ENCODE peak calls at places on chromosome 1, in six cellular contexts. One of them, this sample, is unnamed. For H3K4me1 and H3K9me3, the result is how much of the 10 kb centered on the place peaks cover.

GRCh38 chr1:2429780-2430591 is 17.6 kb upstream of the PEX10 start:
- DNase-seq in esophagus squamous epithelium: no peak
- DNase-seq in small intestine: no peak
- DNase-seq in psoas muscle: no peak
- DNase-seq in right lobe of liver: no peak
- DNase-seq in cardiac muscle cell: no peak
- DNase-seq in this sample: no peak

GRCh38 chr1:159408862-159409400 is 23.1 kb upstream of the OR10J4 start:
- DNase-seq in psoas muscle: no peak
- DNase-seq in right lobe of liver: no peak
- DNase-seq in esophagus squamous epithelium: no peak
- DNase-seq in cardiac muscle cell: no peak
- DNase-seq in small intestine: no peak
- DNase-seq in this sample: no peak

GRCh38 chr1:74502858-74503257 is 9.6 kb downstream of the LRRC53 start:
- DNase-seq in small intestine: no peak
- DNase-seq in cardiac muscle cell: no peak
- DNase-seq in right lobe of liver: no peak
- DNase-seq in psoas muscle: no peak
- DNase-seq in esophagus squamous epithelium: no peak
- DNase-seq in this sample: no peak

GRCh38 chr1:62286778-62287224 is 32.4 kb downstream of the KANK4 start:
- DNase-seq in esophagus squamous epithelium: no peak
- DNase-seq in psoas muscle: no peak
- DNase-seq in small intestine: peak
- DNase-seq in right lobe of liver: no peak
- DNase-seq in cardiac muscle cell: peak
- DNase-seq in this sample: no peak

GRCh38 chr1:159177273-159177907 is 6.0 kb downstream of the CADM3 start:
- DNase-seq in small intestine: peak
- DNase-seq in cardiac muscle cell: peak
- DNase-seq in psoas muscle: no peak
- DNase-seq in esophagus squamous epithelium: no peak
- DNase-seq in right lobe of liver: peak
- DNase-seq in this sample: no peak

GRCh38 chr1:101040666-101041065 is 15.1 kb upstream of the DPH5 start:
- DNase-seq in esophagus squamous epithelium: no peak
- DNase-seq in psoas muscle: no peak
- DNase-seq in right lobe of liver: no peak
- DNase-seq in cardiac muscle cell: no peak
- DNase-seq in small intestine: no peak
- DNase-seq in this sample: no peak

GRCh38 chr1:153932071-153932592 is 9.4 kb upstream of the GATAD2B start:
- DNase-seq in right lobe of liver: no peak
- DNase-seq in esophagus squamous epithelium: no peak
- DNase-seq in cardiac muscle cell: no peak
- DNase-seq in small intestine: no peak
- DNase-seq in psoas muscle: no peak
- DNase-seq in this sample: no peak

GRCh38 chr1:236465959-236466303 is 57.9 kb upstream of the LGALS8 start:
- DNase-seq in psoas muscle: no peak
- DNase-seq in right lobe of liver: no peak
- DNase-seq in small intestine: no peak
- DNase-seq in cardiac muscle cell: no peak
- DNase-seq in esophagus squamous epithelium: no peak
- DNase-seq in this sample: no peak

GRCh38 chr1:36349241-36349671 is 25.8 kb upstream of the EVA1B start:
- DNase-seq in small intestine: no peak
- DNase-seq in psoas muscle: peak
- DNase-seq in right lobe of liver: no peak
- DNase-seq in esophagus squamous epithelium: no peak
- DNase-seq in cardiac muscle cell: no peak
- DNase-seq in this sample: no peak

GRCh38 chr1:216662681-216663080 is 60.5 kb downstream of the ESRRG start:
- DNase-seq in psoas muscle: no peak
- DNase-seq in small intestine: no peak
- DNase-seq in right lobe of liver: no peak
- DNase-seq in cardiac muscle cell: no peak
- DNase-seq in esophagus squamous epithelium: no peak
- DNase-seq in this sample: no peak
- H3K4me1 ChIP-seq in psoas muscle: under half
- H3K4me1 ChIP-seq in small intestine: under half
- H3K4me1 ChIP-seq in right lobe of liver: under half
- H3K4me1 ChIP-seq in cardiac muscle cell: under half
- H3K4me1 ChIP-seq in esophagus squamous epithelium: under half
- H3K4me1 ChIP-seq in this sample: under half

GRCh38 chr1:71156633-71157032 is 75.8 kb upstream of the ZRANB2 start:
- DNase-seq in esophagus squamous epithelium: no peak
- DNase-seq in psoas muscle: no peak
- DNase-seq in right lobe of liver: no peak
- DNase-seq in small intestine: no peak
- DNase-seq in cardiac muscle cell: no peak
- DNase-seq in this sample: no peak
- H3K9me3 ChIP-seq in esophagus squamous epithelium: under half
- H3K9me3 ChIP-seq in psoas muscle: under half
- H3K9me3 ChIP-seq in right lobe of liver: under half
- H3K9me3 ChIP-seq in small intestine: under half
- H3K9me3 ChIP-seq in cardiac muscle cell: under half
- H3K9me3 ChIP-seq in this sample: under half

GRCh38 chr1:21344098-21344749 is 54.0 kb upstream of the ECE1 start:
- DNase-seq in small intestine: no peak
- DNase-seq in psoas muscle: no peak
- DNase-seq in right lobe of liver: no peak
- DNase-seq in cardiac muscle cell: no peak
- DNase-seq in esophagus squamous epithelium: no peak
- DNase-seq in this sample: no peak
- H3K4me1 ChIP-seq in small intestine: under half
- H3K4me1 ChIP-seq in psoas muscle: under half
- H3K4me1 ChIP-seq in right lobe of liver: under half
- H3K4me1 ChIP-seq in cardiac muscle cell: under half
- H3K4me1 ChIP-seq in esophagus squamous epithelium: half or more
- H3K4me1 ChIP-seq in this sample: under half

GRCh38 chr1:57026942-57027341 is 61.1 kb upstream of the C8B start:
- DNase-seq in psoas muscle: no peak
- DNase-seq in small intestine: no peak
- DNase-seq in right lobe of liver: peak
- DNase-seq in esophagus squamous epithelium: no peak
- DNase-seq in cardiac muscle cell: no peak
- DNase-seq in this sample: no peak
- H3K9me3 ChIP-seq in psoas muscle: under half
- H3K9me3 ChIP-seq in small intestine: under half
- H3K9me3 ChIP-seq in right lobe of liver: under half
- H3K9me3 ChIP-seq in esophagus squamous epithelium: under half
- H3K9me3 ChIP-seq in cardiac muscle cell: under half
- H3K9me3 ChIP-seq in this sample: under half

GRCh38 chr1:35016406-35016805 is 15.3 kb downstream of the ZMYM6 start:
- DNase-seq in cardiac muscle cell: no peak
- DNase-seq in psoas muscle: no peak
- DNase-seq in right lobe of liver: no peak
- DNase-seq in esophagus squamous epithelium: no peak
- DNase-seq in small intestine: no peak
- DNase-seq in this sample: no peak
- H3K4me1 ChIP-seq in cardiac muscle cell: under half
- H3K4me1 ChIP-seq in psoas muscle: under half
- H3K4me1 ChIP-seq in right lobe of liver: under half
- H3K4me1 ChIP-seq in esophagus squamous epithelium: under half
- H3K4me1 ChIP-seq in small intestine: under half
- H3K4me1 ChIP-seq in this sample: under half

GRCh38 chr1:4425892-4426291 is 228.5 kb upstream of the AJAP1 start:
- DNase-seq in small intestine: no peak
- DNase-seq in psoas muscle: no peak
- DNase-seq in esophagus squamous epithelium: no peak
- DNase-seq in right lobe of liver: no peak
- DNase-seq in cardiac muscle cell: no peak
- DNase-seq in this sample: no peak

GRCh38 chr1:4424766-4425165 is 229.6 kb upstream of the AJAP1 start:
- DNase-seq in psoas muscle: no peak
- DNase-seq in small intestine: no peak
- DNase-seq in right lobe of liver: no peak
- DNase-seq in esophagus squamous epithelium: no peak
- DNase-seq in cardiac muscle cell: no peak
- DNase-seq in this sample: no peak

GRCh38 chr1:4424254-4424653 is 230.2 kb upstream of the AJAP1 start:
- DNase-seq in cardiac muscle cell: no peak
- DNase-seq in right lobe of liver: no peak
- DNase-seq in psoas muscle: no peak
- DNase-seq in esophagus squamous epithelium: no peak
- DNase-seq in small intestine: no peak
- DNase-seq in this sample: no peak

DNA sequence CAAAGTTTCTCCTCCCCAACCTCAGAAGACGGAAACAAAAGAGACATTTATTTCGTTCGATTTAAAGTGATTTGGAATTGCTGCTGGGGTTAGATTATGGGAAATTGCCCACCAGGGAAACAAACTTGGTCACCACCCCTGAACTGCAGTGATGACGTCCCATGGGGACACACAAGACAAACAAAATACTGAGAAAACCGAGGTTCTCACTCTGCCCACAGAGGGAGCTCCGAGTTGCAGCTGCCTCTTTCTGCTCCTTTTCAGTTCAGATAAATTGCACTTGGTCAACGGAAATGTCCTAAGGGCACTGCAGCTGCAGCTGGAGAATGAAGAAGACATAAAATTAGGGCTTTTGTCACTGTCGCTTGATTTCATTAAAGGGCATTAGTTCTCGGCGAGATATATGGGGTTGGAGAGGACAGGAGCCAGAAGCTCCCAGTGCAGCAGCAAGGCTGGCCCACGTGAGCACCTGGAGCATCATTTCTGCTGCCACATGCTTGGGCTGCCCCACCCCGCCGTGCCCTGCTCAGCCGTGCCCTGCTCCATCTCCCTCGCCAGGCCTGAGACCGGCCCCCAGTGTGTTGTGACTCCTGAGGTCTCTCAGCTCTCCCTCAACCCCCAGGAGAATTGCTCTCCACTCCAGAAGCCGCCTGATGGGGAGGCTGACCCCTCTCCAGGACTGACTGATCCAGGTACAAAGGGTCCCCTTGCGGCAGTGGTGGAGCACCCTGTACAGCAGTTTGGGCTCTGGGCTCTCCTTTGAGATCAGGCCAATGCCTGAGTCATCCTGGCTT is 231.7 kb upstream of the AJAP1 start:
- DNase-seq in right lobe of liver: no peak
- DNase-seq in psoas muscle: no peak
- DNase-seq in small intestine: no peak
- DNase-seq in esophagus squamous epithelium: no peak
- DNase-seq in cardiac muscle cell: no peak
- DNase-seq in this sample: no peak
- H3K9me3 ChIP-seq in right lobe of liver: under half
- H3K9me3 ChIP-seq in psoas muscle: under half
- H3K9me3 ChIP-seq in small intestine: under half
- H3K9me3 ChIP-seq in esophagus squamous epithelium: under half
- H3K9me3 ChIP-seq in cardiac muscle cell: under half
- H3K9me3 ChIP-seq in this sample: under half

GRCh38 chr1:113935970-113936369 is 6.8 kb downstream of the HIPK1 start:
- DNase-seq in psoas muscle: no peak
- DNase-seq in esophagus squamous epithelium: no peak
- DNase-seq in small intestine: no peak
- DNase-seq in right lobe of liver: no peak
- DNase-seq in cardiac muscle cell: no peak
- DNase-seq in this sample: no peak

GRCh38 chr1:113937146-113937545 is 8.0 kb downstream of the HIPK1 start:
- DNase-seq in small intestine: no peak
- DNase-seq in cardiac muscle cell: no peak
- DNase-seq in right lobe of liver: no peak
- DNase-seq in esophagus squamous epithelium: no peak
- DNase-seq in psoas muscle: no peak
- DNase-seq in this sample: no peak

GRCh38 chr1:113934006-113934405 is 4.9 kb downstream of the HIPK1 start:
- DNase-seq in cardiac muscle cell: no peak
- DNase-seq in small intestine: no peak
- DNase-seq in right lobe of liver: no peak
- DNase-seq in esophagus squamous epithelium: no peak
- DNase-seq in psoas muscle: no peak
- DNase-seq in this sample: no peak

GRCh38 chr1:113935176-113935575 is 6.1 kb downstream of the HIPK1 start:
- DNase-seq in esophagus squamous epithelium: no peak
- DNase-seq in cardiac muscle cell: no peak
- DNase-seq in psoas muscle: no peak
- DNase-seq in right lobe of liver: no peak
- DNase-seq in small intestine: no peak
- DNase-seq in this sample: no peak

DNA sequence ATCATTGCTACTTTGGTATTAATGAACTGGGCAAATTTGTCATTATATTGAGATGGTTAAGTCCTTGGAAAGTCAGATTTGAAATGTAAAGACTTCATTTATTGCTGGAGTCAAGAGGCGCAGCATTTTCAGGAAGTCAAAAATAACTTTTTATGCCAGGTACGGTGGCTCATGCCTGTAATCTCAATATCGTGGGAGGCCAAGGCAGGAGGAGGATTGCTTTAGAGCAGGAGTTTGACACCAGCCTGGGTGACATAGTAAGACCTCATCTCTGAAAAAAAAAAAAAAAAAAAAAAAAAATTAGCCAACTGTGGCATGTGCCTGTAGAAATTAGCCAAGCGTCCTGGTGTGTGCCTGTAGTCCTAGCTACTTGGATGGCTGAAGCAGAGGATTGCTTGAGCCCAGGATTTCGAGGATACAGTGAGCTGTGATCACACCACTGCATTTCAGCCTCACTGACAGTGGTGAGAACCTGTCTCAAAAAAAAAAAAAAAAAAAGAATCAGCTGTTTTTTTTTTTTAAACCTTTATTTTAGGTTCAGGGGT is 5.5 kb downstream of the HIPK1 start:
- DNase-seq in right lobe of liver: no peak
- DNase-seq in small intestine: no peak
- DNase-seq in psoas muscle: no peak
- DNase-seq in cardiac muscle cell: no peak
- DNase-seq in esophagus squamous epithelium: no peak
- DNase-seq in this sample: no peak
- H3K4me1 ChIP-seq in right lobe of liver: under half
- H3K4me1 ChIP-seq in small intestine: under half
- H3K4me1 ChIP-seq in psoas muscle: half or more
- H3K4me1 ChIP-seq in cardiac muscle cell: under half
- H3K4me1 ChIP-seq in esophagus squamous epithelium: under half
- H3K4me1 ChIP-seq in this sample: under half

GRCh38 chr1:88210088-88210825 is 473.8 kb upstream of the PKN2 start:
- DNase-seq in esophagus squamous epithelium: no peak
- DNase-seq in psoas muscle: no peak
- DNase-seq in right lobe of liver: no peak
- DNase-seq in small intestine: peak
- DNase-seq in cardiac muscle cell: no peak
- DNase-seq in this sample: no peak
- H3K9me3 ChIP-seq in esophagus squamous epithelium: under half
- H3K9me3 ChIP-seq in psoas muscle: under half
- H3K9me3 ChIP-seq in right lobe of liver: under half
- H3K9me3 ChIP-seq in small intestine: under half
- H3K9me3 ChIP-seq in cardiac muscle cell: under half
- H3K9me3 ChIP-seq in this sample: under half

DNA sequence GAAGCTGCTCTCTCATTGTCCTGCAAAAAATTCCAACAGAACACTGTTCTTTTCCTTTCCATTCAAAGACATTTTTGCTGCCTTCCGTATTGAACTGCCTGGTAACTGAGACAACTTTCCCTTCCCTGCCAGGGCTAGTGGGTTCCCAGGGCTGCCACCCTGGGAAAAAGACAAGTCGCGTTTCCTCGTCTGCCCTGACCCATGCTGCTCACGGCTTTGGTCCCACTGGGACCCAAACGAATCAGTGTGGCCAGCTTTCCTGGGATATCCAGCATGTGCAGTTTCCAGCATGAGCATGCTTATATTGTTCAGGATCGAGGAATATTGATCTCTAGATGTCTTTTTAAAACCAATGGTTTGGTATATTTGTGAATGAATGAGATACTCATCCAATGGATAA is 18.2 kb downstream of the SOX13 start:
- DNase-seq in psoas muscle: no peak
- DNase-seq in cardiac muscle cell: no peak
- DNase-seq in small intestine: no peak
- DNase-seq in esophagus squamous epithelium: no peak
- DNase-seq in right lobe of liver: no peak
- DNase-seq in this sample: no peak
- H3K4me1 ChIP-seq in psoas muscle: half or more
- H3K4me1 ChIP-seq in cardiac muscle cell: under half
- H3K4me1 ChIP-seq in small intestine: under half
- H3K4me1 ChIP-seq in esophagus squamous epithelium: under half
- H3K4me1 ChIP-seq in right lobe of liver: under half
- H3K4me1 ChIP-seq in this sample: under half